ENCODE peak calls at places on chromosomes 13 and 19, in seven cellular contexts. S is neural crest cell, E is pancreas, A is heart right ventricle, U is endothelial cell, W is GM10248, P is cardiac muscle cell. T is an unnamed sample.

GRCh38 chr13:98875146-98875729 is 102.6 kb downstream of the DOCK9 start:
- DNase-seq in S (no peak), E (no peak), A (no peak), U (no peak), W (peak), P (no peak), T (no peak)

GRCh38 chr13:51806571-51806970 is 2.6 kb upstream of the DHRS12 start:
- DNase-seq in S (no peak), E (peak), A (peak), U (no peak), W (no peak), P (peak), T (peak)

GRCh38 chr19:40775632-40776022 is 306 bp downstream of the MIA start:
- DNase-seq in S (no peak), E (no peak), A (no peak), U (no peak), W (no peak), P (no peak), T (no peak)

GRCh38 chr13:114264886-114265611 is 16.4 kb upstream of the UPF3A start:
- DNase-seq in S (no peak), E (no peak), A (no peak), U (no peak), W (no peak), P (no peak), T (peak)

GRCh38 chr13:44399045-44399444 is 25.4 kb downstream of the SERP2 start:
- DNase-seq in S (no peak), E (no peak), A (no peak), U (no peak), W (no peak), P (no peak), T (no peak)

GRCh38 chr13:71625183-71625582 is 241.8 kb downstream of the DACH1 start:
- DNase-seq in S (no peak), E (no peak), A (no peak), U (no peak), W (no peak), P (peak), T (no peak)

GRCh38 chr19:4803736-4804695 is 12.5 kb downstream of the FEM1A start:
- DNase-seq in S (peak), E (peak), A (peak), U (peak), W (peak), P (peak), T (peak)

GRCh38 chr13:73272831-73273230 is 214.0 kb downstream of the KLF5 start:
- DNase-seq in S (no peak), E (no peak), A (no peak), U (no peak), W (no peak), P (no peak), T (no peak)

GRCh38 chr19:40335855-40336700 is 12.1 kb downstream of the C19orf47 start:
- DNase-seq in S (no peak), E (no peak), A (no peak), U (no peak), W (no peak), P (no peak), T (no peak)

GRCh38 chr19:13951799-13952153 is 533 bp upstream of the DCAF15 start:
- DNase-seq in S (no peak), E (no peak), A (no peak), U (no peak), W (no peak), P (no peak), T (no peak)

GRCh38 chr13:99894835-99895427 is 76.6 kb downstream of the ZIC5 start:
- DNase-seq in S (no peak), E (no peak), A (no peak), U (peak), W (no peak), P (no peak), T (no peak)

GRCh38 chr13:80379245-80379644 is 38.3 kb upstream of the SPRY2 start:
- DNase-seq in S (no peak), E (no peak), A (no peak), U (no peak), W (no peak), P (peak), T (peak)

GRCh38 chr19:20964798-20965197 is 41.7 kb downstream of the ZNF85 start:
- DNase-seq in S (no peak), E (no peak), A (no peak), U (no peak), W (no peak), P (no peak), T (no peak)

GRCh38 chr13:102678339-102679122 is 16.3 kb downstream of the METTL21C start:
- DNase-seq in S (no peak), E (no peak), A (no peak), U (no peak), W (no peak), P (no peak), T (no peak)

GRCh38 chr13:46168341-46168740 is 13.6 kb downstream of the LCP1 start:
- DNase-seq in S (no peak), E (no peak), A (no peak), U (no peak), W (no peak), P (peak), T (no peak)

GRCh38 chr19:6718741-6719539 is 1.5 kb downstream of the C3 start:
- DNase-seq in S (no peak), E (no peak), A (no peak), U (no peak), W (peak), P (peak), T (no peak)

GRCh38 chr13:105410602-105411001 is 1124.9 kb downstream of the EFNB2 start:
- DNase-seq in S (peak), E (peak), A (peak), U (peak), W (no peak), P (peak), T (no peak)

GRCh38 chr13:30026093-30026492 is 175.7 kb upstream of the UBL3 start:
- DNase-seq in S (no peak), E (no peak), A (no peak), U (no peak), W (no peak), P (peak), T (peak)

GRCh38 chr19:46748325-46749109 is 2.3 kb upstream of the STRN4 start:
- DNase-seq in S (peak), E (peak), A (peak), U (peak), W (peak), P (peak), T (peak)

GRCh38 chr19:53157601-53158000 is 1.3 kb downstream of the ZNF347 start:
- DNase-seq in S (no peak), E (peak), A (peak), U (peak), W (no peak), P (peak), T (no peak)

GRCh38 chr13:110640591-110641029 is 25.3 kb downstream of the NAXD start:
- DNase-seq in S (no peak), E (no peak), A (peak), U (no peak), W (no peak), P (no peak), T (no peak)

GRCh38 chr19:17611462-17612244 is 56.2 kb downstream of the COLGALT1 start:
- DNase-seq in S (no peak), E (no peak), A (no peak), U (no peak), W (no peak), P (no peak), T (no peak)

GRCh38 chr13:21074601-21075302 is 13.4 kb upstream of the LATS2 start:
- DNase-seq in S (no peak), E (no peak), A (peak), U (peak), W (no peak), P (peak), T (no peak)

GRCh38 chr13:58254961-58255360 is 623.4 kb downstream of the PCDH17 start:
- DNase-seq in S (no peak), E (no peak), A (no peak), U (no peak), W (no peak), P (no peak), T (no peak)

GRCh38 chr19:38035515-38036495 is 128.8 kb downstream of the SIPA1L3 start:
- DNase-seq in S (no peak), E (no peak), A (no peak), U (no peak), W (no peak), P (peak), T (peak)

GRCh38 chr13:38202730-38203129 is 146.9 kb upstream of the UFM1 start:
- DNase-seq in S (no peak), E (no peak), A (no peak), U (no peak), W (no peak), P (peak), T (peak)

GRCh38 chr19:48992571-48993174 is 436 bp downstream of the GYS1 start:
- DNase-seq in S (peak), E (no peak), A (peak), U (peak), W (no peak), P (no peak), T (no peak)
- TF ChIP-seq CTCF in S (no peak), E (no peak), A (no peak), U (no peak), W (no peak), P (no peak), T (no peak)

DNA sequence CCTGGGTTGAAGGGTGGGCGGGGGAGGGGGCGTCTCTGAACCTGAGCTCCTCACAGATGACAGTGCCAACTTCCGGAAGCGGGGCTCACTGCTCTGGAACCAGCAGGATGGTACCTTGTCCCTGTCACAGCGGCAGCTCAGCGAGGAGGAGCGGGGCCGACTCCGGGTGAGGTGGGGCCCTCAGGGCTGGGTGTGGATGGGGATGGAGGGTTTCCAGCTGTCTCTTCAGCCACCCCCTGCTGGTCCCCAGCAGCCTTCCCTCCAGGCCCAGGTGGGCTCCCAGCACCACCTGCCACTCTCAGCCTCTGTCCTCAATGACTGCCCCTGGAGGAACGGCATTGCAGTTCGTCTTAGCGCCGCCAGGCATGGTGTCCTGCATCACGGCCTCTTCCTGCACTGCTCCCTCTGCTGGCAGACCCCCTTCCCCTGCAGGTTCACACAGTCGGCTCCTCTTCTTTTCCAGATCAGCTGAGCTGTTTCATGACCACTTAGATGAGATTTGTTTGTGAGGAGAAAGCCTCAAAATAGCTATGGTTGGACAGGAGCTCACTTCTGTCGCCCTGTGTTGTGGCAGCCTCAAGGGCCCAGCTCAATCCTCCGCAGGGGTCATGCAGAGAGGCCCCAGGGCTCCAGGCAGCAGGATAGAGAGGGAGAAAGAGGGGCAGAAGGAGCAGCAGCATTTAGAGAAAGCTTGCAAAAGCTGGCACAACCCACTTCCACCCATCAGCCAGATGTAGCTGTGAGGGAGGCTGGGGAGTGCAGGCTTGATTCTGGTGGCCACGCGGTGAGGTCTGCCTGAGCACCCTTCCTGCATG is 2.5 kb upstream of the GARIN5A start:
- DNase-seq in S (no peak), E (no peak), A (no peak), U (no peak), W (no peak), P (peak), T (no peak)
- TF ChIP-seq CTCF in S (peak), E (no peak), A (peak), U (no peak), W (peak), P (peak), T (peak)

DNA sequence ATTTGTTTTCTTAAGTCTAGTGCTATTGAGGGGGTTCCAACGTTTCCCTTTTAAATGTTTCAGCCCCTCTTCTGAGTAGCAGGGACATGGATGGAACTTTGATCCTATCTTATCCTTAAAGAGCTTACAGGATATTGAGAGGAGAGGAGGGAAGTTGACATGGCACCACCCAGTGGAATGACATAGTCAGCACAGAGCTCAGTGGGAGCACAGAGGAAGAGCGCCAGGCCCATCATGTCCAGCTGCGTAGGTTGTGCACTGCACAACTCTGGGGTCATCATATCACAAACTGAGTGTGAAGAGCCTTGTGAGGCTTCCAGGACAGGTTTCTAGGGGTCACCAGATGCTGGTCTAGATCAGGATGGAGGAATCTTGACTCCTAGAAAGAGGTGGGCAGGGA is 4.6 kb upstream of the CDC42EP5 start:
- DNase-seq in S (no peak), E (no peak), A (no peak), U (no peak), W (no peak), P (no peak), T (no peak)
- TF ChIP-seq CTCF in S (no peak), E (no peak), A (no peak), U (no peak), W (peak), P (no peak), T (peak)

DNA sequence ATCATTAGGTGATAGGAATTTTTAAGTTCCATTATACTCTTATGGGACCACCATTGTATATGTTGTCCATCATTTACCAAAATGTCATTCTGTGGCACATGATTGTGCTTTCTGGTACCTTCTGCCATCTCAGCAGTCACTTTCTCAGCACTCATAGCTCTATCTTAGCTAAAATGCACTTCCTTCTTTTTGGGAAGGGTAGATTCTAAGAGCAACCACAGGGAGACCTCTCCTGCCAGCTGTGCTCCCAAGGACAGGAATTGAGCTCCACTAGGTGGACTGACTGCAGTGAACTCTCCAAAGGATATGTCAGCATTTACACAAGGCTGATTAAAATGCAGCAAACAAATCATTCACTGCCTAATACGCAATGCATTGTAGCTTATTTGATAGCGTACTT is 91.8 kb upstream of the OBI1 start:
- DNase-seq in S (no peak), E (no peak), A (no peak), U (no peak), W (no peak), P (no peak), T (no peak)
- TF ChIP-seq CTCF in S (no peak), E (no peak), A (no peak), U (no peak), W (no peak), P (no peak), T (no peak)

DNA sequence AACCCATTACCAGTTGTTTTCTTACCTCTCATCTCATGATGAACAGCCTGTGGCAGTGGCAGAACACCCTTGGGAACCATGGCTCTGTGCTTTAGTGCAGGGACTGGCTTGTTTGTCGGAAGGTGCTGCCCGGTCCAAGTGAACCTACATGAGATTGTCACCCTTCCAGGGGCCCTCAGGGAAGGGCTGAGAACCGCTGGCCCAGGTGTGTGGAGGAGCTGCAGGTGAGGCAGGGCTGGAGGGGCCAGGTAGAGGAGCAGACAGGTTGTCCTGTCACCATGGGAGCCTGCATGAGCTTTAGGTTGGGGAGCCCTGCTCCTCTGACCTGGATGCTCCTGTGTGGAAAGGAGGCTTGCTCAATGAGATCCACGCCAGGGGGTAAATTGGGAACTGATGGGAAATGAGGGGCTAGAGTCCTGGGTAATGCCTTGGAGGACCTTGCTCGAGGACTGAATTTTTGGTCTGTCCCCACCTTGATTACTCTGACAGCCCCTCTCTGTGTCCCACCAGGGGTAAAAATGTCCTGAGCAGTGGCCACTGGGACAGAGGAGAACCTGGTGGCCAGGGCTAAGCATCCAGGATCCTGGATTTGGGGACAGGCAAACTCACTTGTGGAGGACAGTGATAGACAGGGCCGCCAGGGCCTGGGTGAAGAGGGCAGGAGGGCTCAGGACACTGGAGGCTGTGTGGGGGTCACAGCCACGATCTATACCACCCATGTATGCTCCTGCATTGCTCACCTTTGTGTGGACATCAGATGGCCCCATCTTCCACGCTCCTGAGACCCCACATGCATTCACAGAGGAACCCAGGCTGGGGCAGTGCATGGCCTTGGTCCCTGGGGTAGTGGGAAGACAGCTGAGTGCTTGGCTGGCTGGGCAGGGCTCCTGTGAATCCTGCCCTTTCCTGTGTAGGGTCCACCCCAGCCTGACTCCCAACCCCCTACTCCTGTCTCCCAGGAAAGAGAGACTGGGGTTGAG is 24.1 kb upstream of the CEACAM1 start:
- DNase-seq in S (no peak), E (no peak), A (no peak), U (no peak), W (no peak), P (no peak), T (no peak)
- TF ChIP-seq CTCF in S (no peak), E (no peak), A (no peak), U (no peak), W (no peak), P (no peak), T (no peak)

T was measured in HFFc6.